ENCODE peak calls at places on chromosomes 12 and 14, in six cellular contexts. F, R, G, S, B and W are unnamed samples.

GRCh38 chr12:53967451-53968059 is 5.4 kb upstream of the HOXC11 start:
- DNase-seq in F (no peak), R (no peak), G (no peak), S (no peak), B (no peak), W (no peak)

GRCh38 chr12:45446013-45446412 is 230.1 kb downstream of the ANO6 start:
- DNase-seq in F (no peak), R (no peak), G (no peak), S (no peak), B (no peak), W (no peak)

GRCh38 chr12:43636706-43637105 is 84.7 kb upstream of the ADAMTS20 start:
- DNase-seq in F (no peak), R (no peak), G (no peak), S (no peak), B (no peak), W (no peak)

GRCh38 chr12:50568338-50569155 is 63.8 kb downstream of the DIP2B start:
- DNase-seq in F (no peak), R (no peak), G (no peak), S (no peak), B (peak), W (no peak)

GRCh38 chr14:22920697-22921096 is 1.7 kb upstream of the RBM23 start:
- DNase-seq in F (no peak), R (no peak), G (no peak), S (no peak), B (no peak), W (no peak)

GRCh38 chr12:95277139-95277538 is 59.5 kb downstream of the VEZT start:
- DNase-seq in F (no peak), R (no peak), G (no peak), S (no peak), B (peak), W (no peak)

GRCh38 chr12:76206039-76206676 is 121.7 kb upstream of the NAP1L1 start:
- DNase-seq in F (no peak), R (no peak), G (no peak), S (no peak), B (no peak), W (no peak)

GRCh38 chr14:67260965-67261364 is 19.7 kb downstream of the PALS1 start:
- DNase-seq in F (no peak), R (no peak), G (no peak), S (no peak), B (no peak), W (no peak)

GRCh38 chr12:124809391-124809790 is 54.3 kb downstream of the SCARB1 start:
- DNase-seq in F (no peak), R (no peak), G (no peak), S (no peak), B (no peak), W (no peak)

GRCh38 chr12:67320614-67321305 is 51.6 kb downstream of the CAND1 start:
- DNase-seq in F (no peak), R (no peak), G (no peak), S (no peak), B (peak), W (no peak)

GRCh38 chr14:76168531-76168930 is 16.8 kb downstream of the GPATCH2L start:
- DNase-seq in F (no peak), R (no peak), G (no peak), S (no peak), B (peak), W (no peak)

GRCh38 chr12:115771065-115771464 is 506.4 kb downstream of the MED13L start:
- DNase-seq in F (no peak), R (peak), G (no peak), S (no peak), B (no peak), W (peak)

GRCh38 chr14:67459336-67459735 is 29.2 kb downstream of the TMEM229B start:
- DNase-seq in F (no peak), R (no peak), G (no peak), S (no peak), B (no peak), W (no peak)

GRCh38 chr14:72577521-72577920 is 316.4 kb downstream of the DPF3 start:
- DNase-seq in F (no peak), R (no peak), G (no peak), S (no peak), B (no peak), W (no peak)

GRCh38 chr12:53418221-53418620 is 5.4 kb upstream of the AMHR2 start:
- DNase-seq in F (no peak), R (no peak), G (no peak), S (no peak), B (no peak), W (no peak)

GRCh38 chr12:32312049-32312670 is 87.2 kb upstream of the FGD4 start:
- DNase-seq in F (peak), R (peak), G (peak), S (no peak), B (peak), W (peak)

GRCh38 chr14:70032447-70032846 is 153.2 kb downstream of the SMOC1 start:
- DNase-seq in F (no peak), R (no peak), G (peak), S (no peak), B (no peak), W (peak)

GRCh38 chr12:100027671-100028070 is 42.9 kb upstream of the ANKS1B start:
- DNase-seq in F (no peak), R (no peak), G (no peak), S (no peak), B (no peak), W (no peak)

GRCh38 chr14:95189400-95190162 is 32.3 kb upstream of the DICER1 start:
- DNase-seq in F (no peak), R (no peak), G (no peak), S (no peak), B (no peak), W (no peak)

GRCh38 chr12:16198884-16199283 is 78.6 kb downstream of the SLC15A5 start:
- DNase-seq in F (peak), R (no peak), G (no peak), S (no peak), B (no peak), W (no peak)

GRCh38 chr14:97442363-97442762 is 645.2 kb downstream of the VRK1 start:
- DNase-seq in F (peak), R (no peak), G (no peak), S (no peak), B (no peak), W (no peak)

GRCh38 chr12:52446346-52447045 is 5.5 kb downstream of the KRT6B start:
- DNase-seq in F (no peak), R (no peak), G (no peak), S (no peak), B (no peak), W (no peak)

GRCh38 chr12:27199638-27200300 is 44.3 kb upstream of the STK38L start:
- DNase-seq in F (no peak), R (no peak), G (no peak), S (no peak), B (no peak), W (no peak)

GRCh38 chr12:65779091-65779642 is 45.1 kb upstream of the HMGA2 start:
- DNase-seq in F (no peak), R (no peak), G (no peak), S (no peak), B (peak), W (no peak)

GRCh38 chr12:63353559-63353958 is 202.6 kb upstream of the AVPR1A start:
- DNase-seq in F (no peak), R (no peak), G (no peak), S (no peak), B (peak), W (no peak)

GRCh38 chr14:22333408-22334274 is 255.4 kb downstream of the DAD1 start:
- DNase-seq in F (no peak), R (no peak), G (peak), S (peak), B (peak), W (peak)

GRCh38 chr14:57617510-57617909 is 123.9 kb upstream of the CCDC198 start:
- DNase-seq in F (no peak), R (no peak), G (no peak), S (no peak), B (no peak), W (no peak)
- TF ChIP-seq BHLHE40 in F (no peak), R (no peak), G (no peak), S (no peak), B (no peak), W (no peak)

DNA sequence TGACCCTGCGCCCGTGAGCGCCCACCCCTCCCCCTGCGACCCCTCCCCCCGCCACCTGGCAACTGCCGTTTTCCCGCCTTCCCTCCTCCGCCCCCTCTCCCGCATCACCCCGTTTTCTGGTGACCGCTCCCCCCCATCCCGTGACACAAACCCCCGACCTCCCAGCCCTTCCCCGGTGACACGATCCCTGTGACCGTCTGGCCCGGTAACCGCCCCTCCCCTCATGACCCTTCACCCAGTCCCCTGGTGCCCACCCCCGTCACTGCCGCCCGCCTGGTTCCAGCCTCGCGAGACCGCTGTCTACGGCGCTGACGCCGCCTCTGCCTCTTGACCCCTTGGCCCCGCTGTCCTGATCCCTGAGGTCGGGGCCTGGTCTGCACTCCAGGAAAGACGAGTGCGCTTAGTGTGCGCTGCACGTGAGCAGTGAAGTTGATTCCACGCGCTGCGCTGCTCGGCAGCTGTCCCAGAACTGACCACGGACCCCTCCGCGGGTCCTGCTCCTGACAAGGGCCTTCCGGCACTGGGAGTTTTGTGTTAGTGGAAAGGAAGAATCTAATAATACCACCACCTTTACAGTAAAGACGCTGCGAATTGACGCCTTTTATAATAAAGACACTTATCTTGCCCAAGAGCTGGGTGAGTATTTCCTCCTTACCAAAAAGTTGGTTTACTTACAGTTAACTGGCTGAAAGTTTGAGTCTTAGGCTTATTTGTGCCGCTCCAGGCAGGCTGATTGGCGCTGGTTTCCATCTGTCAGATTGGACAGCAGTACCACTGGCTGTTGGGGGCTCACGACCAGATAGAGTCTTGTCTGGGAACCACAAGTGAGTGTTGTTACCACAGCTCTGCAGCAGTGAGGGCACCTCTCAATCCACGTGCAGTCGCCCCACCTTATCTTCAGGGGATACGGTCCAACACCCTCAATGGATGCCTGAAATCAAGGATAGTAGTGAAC is 59.2 kb downstream of the DDX51 start:
- DNase-seq in F (no peak), R (peak), G (peak), S (peak), B (peak), W (peak)
- TF ChIP-seq BHLHE40 in F (peak), R (no peak), G (no peak), S (peak), B (peak), W (peak)

GRCh38 chr14:62181591-62181990 is 419.4 kb downstream of the SNAPC1 start:
- DNase-seq in F (no peak), R (no peak), G (no peak), S (no peak), B (no peak), W (no peak)

GRCh38 chr14:62185078-62185477 is 422.9 kb downstream of the SNAPC1 start:
- DNase-seq in F (no peak), R (no peak), G (no peak), S (no peak), B (peak), W (no peak)

DNA sequence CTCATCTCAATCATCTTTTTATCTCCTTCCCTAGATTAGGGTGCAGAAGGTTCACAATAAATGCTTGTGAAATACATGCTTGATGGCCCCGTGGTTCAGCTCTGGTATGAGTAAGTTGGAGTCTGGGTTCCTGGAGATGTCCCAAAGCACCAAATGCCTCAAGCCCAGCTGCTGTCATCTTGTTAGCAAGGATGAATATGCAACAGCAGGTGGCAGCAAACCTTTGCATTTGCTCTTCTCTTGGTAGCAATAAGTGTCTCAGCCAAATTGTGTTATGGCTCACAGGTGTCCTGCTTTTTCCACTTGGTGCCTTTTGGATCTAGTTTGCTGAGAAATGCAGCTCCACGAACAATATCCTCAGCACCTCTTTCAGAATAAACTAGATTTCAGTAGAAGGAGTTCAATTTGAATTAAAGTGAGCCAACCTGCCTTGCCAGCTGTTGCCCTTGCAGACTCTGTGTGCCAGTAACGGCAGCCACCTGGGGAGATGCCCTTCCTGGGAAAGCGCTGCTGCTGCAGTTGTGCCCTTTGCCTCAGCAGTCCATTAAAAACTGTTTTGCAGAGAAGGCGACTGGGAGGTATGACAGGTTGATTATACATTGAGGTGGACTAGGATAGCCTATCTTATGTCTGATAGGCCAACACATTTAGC is 417.3 kb downstream of the SNAPC1 start:
- DNase-seq in F (peak), R (peak), G (peak), S (no peak), B (peak), W (peak)
- TF ChIP-seq BHLHE40 in F (no peak), R (no peak), G (no peak), S (no peak), B (no peak), W (no peak)

GRCh38 chr12:4775936-4776335 is 55.7 kb downstream of the GALNT8 start:
- DNase-seq in F (no peak), R (no peak), G (no peak), S (no peak), B (no peak), W (no peak)

GRCh38 chr12:4784404-4785054 is 64.3 kb downstream of the GALNT8 start:
- DNase-seq in F (no peak), R (no peak), G (no peak), S (no peak), B (no peak), W (no peak)

GRCh38 chr12:4779749-4780148 is 59.5 kb downstream of the GALNT8 start:
- DNase-seq in F (no peak), R (no peak), G (no peak), S (no peak), B (no peak), W (no peak)

GRCh38 chr12:4781212-4781611 is 61.0 kb downstream of the GALNT8 start:
- DNase-seq in F (no peak), R (no peak), G (no peak), S (no peak), B (no peak), W (no peak)

GRCh38 chr12:4780624-4781023 is 60.4 kb downstream of the GALNT8 start:
- DNase-seq in F (no peak), R (no peak), G (no peak), S (no peak), B (no peak), W (no peak)
- TF ChIP-seq BHLHE40 in F (no peak), R (no peak), G (no peak), S (no peak), B (no peak), W (no peak)

GRCh38 chr12:46977976-46978375 is 101.4 kb upstream of the PCED1B start:
- DNase-seq in F (no peak), R (no peak), G (no peak), S (no peak), B (no peak), W (no peak)
- TF ChIP-seq BHLHE40 in F (no peak), R (no peak), G (no peak), S (no peak), B (no peak), W (no peak)

GRCh38 chr12:49131973-49132461 is 822 bp upstream of the TUBA1B start:
- DNase-seq in F (no peak), R (no peak), G (peak), S (no peak), B (peak), W (no peak)
- TF ChIP-seq BHLHE40 in F (no peak), R (no peak), G (no peak), S (no peak), B (no peak), W (no peak)

DNA sequence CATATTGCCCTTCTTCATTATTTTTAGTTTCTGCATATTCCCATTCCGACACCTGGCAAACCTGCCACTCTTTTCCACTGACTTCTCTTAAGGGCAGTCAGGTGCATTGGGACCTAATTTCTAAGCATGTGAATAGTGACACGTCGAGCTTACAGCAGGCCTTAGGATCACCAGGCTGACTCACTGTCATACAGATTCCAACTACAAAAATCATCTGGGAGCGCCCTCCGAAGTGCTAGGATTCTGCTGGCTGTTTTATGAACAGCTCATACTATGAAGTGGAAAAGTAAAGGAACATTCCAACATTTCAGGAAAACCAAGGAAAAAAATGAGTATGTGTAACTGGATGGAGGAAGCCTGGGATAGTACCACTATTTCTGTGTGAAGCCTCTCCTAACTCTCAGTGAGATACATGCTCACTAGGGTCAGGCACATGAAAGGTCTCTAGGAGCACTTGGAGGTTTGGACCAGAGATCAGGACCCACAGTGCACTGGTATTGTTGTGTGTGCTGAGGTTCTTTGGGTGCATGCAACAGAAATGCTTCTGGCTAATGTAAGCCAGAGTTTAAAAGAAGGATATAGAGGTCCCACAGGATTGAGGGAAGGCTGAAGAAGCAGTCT is 257.4 kb downstream of the ZFP36L1 start:
- DNase-seq in F (no peak), R (no peak), G (no peak), S (no peak), B (peak), W (no peak)
- TF ChIP-seq BHLHE40 in F (no peak), R (no peak), G (no peak), S (no peak), B (peak), W (no peak)

GRCh38 chr14:99064262-99064954 is 207.6 kb downstream of the BCL11B start:
- DNase-seq in F (no peak), R (no peak), G (no peak), S (no peak), B (no peak), W (no peak)

GRCh38 chr14:99066378-99066777 is 205.6 kb downstream of the BCL11B start:
- DNase-seq in F (no peak), R (no peak), G (no peak), S (no peak), B (no peak), W (no peak)

GRCh38 chr14:99067141-99067920 is 204.7 kb downstream of the BCL11B start:
- DNase-seq in F (no peak), R (no peak), G (no peak), S (no peak), B (no peak), W (no peak)

GRCh38 chr14:99063620-99064225 is 208.3 kb downstream of the BCL11B start:
- DNase-seq in F (no peak), R (no peak), G (no peak), S (no peak), B (no peak), W (no peak)

DNA sequence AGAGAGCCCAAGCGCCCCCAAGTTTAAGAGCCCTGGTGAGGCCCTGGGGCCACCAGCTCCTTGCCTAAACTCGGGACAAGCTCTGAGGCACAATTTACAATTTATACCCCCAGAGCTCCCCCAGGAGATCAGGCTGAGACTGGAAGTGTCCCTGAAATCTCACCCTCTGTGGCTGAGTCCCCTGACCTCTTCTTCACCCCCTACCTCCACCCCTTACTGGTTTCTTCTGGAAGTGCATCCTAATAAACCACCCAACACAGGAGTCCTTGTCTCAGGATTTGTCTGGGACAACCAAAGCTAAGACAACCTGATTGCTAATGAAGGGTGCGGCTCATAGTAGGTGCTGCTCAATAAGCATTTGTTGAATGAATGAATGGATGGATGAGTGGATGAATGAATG is 206.4 kb downstream of the BCL11B start:
- DNase-seq in F (no peak), R (no peak), G (peak), S (no peak), B (no peak), W (no peak)
- TF ChIP-seq BHLHE40 in F (no peak), R (no peak), G (no peak), S (no peak), B (no peak), W (no peak)

DNA sequence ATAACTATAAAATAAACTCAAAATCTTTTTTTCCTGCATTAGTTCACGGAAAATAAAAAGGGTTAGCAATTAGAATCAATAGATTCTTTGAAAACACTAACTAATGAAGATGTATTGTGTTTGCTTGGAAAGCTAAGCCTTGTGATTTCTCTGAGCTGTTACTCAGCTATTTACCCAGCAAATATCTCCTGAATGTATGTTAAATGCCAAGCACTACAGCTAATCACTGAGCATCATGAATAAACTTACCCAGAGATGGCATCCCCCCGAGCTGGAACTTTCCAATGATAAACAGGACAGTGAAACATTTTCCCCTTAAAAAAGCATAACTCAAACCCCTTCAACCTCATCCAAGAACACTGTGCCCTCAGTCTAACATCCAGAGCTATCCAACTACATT is 71.2 kb downstream of the SLC2A13 start:
- DNase-seq in F (no peak), R (no peak), G (no peak), S (no peak), B (peak), W (no peak)
- TF ChIP-seq BHLHE40 in F (no peak), R (no peak), G (no peak), S (no peak), B (no peak), W (no peak)

DNA sequence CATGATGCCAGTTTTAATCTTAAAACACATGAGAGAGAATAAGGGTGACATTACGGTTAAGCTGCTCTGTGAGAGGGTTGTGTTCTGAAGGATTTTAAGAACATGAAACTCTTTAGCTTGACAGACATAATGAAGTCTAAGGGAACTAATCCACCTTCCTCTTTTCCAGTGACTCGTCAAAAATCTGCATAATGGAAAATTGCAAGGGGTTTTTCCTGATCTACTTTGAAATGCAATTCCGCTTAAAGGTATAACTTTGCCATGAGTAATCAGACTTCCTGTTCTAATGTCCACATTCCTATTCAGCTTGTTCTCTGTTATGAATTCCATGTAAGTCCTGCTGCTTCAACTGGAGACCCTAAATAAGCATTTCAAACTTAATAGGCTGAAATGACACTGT is at the start of gene ZNF705A:
- DNase-seq in F (no peak), R (no peak), G (peak), S (no peak), B (peak), W (peak)
- TF ChIP-seq BHLHE40 in F (no peak), R (no peak), G (no peak), S (no peak), B (no peak), W (no peak)